ENCODE peak calls at places on chromosomes 11 and 22, in eight cellular contexts. E is iris pigment epithelial cell, L is right atrium auricular region, T is lung, P is fibroblast of mammary gland, K is activated T-cell treated with anti-CD3 and anti-CD28 coated beads for 1 hour, W is psoas muscle, C is A673. N is an unnamed sample.

GRCh38 chr11:15113381-15113780 is 1.3 kb upstream of the INSC start:
- DNase-seq in T (no peak), K (no peak), W (no peak), E (no peak), L (no peak), P (no peak), C (no peak), N (no peak)

GRCh38 chr22:46737105-46737975 is 712 bp downstream of the CERK start:
- DNase-seq in L (no peak), K (peak; percentile 17), C (peak; percentile 56), T (no peak), P (peak; percentile 46), W (peak; percentile 70), E (peak; percentile 54), N (peak; percentile 48)

GRCh38 chr11:130710442-130711101 is 205.7 kb downstream of the SNX19 start:
- DNase-seq in C (no peak), T (no peak), P (peak; percentile 16), W (peak; percentile 62), E (no peak), L (no peak), K (no peak), N (peak; percentile 52)

GRCh38 chr22:17518379-17518778 is 44.9 kb upstream of the SLC25A18 start:
- DNase-seq in C (no peak), T (no peak), W (no peak), P (no peak), K (no peak), L (no peak), E (no peak), N (no peak)

GRCh38 chr22:37731804-37732471 is 35.1 kb downstream of the TRIOBP start:
- DNase-seq in L (no peak), W (no peak), E (no peak), C (no peak), K (no peak), T (no peak), P (no peak), N (no peak)

GRCh38 chr11:57154718-57155117 is 27.0 kb upstream of the LRRC55 start:
- DNase-seq in P (peak; percentile 7), E (no peak), K (no peak), L (no peak), W (no peak), T (no peak), C (no peak), N (no peak)

GRCh38 chr11:9884601-9885000 is 220.7 kb downstream of the SWAP70 start:
- DNase-seq in K (no peak), E (no peak), P (no peak), W (no peak), T (no peak), C (no peak), L (no peak), N (no peak)

GRCh38 chr11:129935723-129936122 is 40.3 kb upstream of the NFRKB start:
- DNase-seq in W (no peak), T (no peak), L (no peak), E (no peak), P (no peak), K (no peak), C (no peak), N (no peak)

GRCh38 chr22:45731798-45732495 is 60.3 kb downstream of the ATXN10 start:
- DNase-seq in K (no peak), C (peak; percentile 13), P (peak; percentile 55), E (peak; percentile 42), L (no peak), W (no peak), T (no peak), N (peak; percentile 51)

GRCh38 chr22:25362215-25362882 is 142.9 kb downstream of the CRYBB2 start:
- DNase-seq in P (peak; percentile 35), T (peak; percentile 59), K (peak; percentile 67), E (peak; percentile 31), W (peak; percentile 79), C (peak; percentile 67), L (no peak), N (peak; percentile 54)

GRCh38 chr11:129259950-129260349 is 67.8 kb upstream of the ARHGAP32 start:
- DNase-seq in L (no peak), W (no peak), T (no peak), P (no peak), C (no peak), K (no peak), E (no peak), N (no peak)

GRCh38 chr22:35335936-35336781 is 36.5 kb downstream of the TOM1 start:
- DNase-seq in L (no peak), W (no peak), T (no peak), C (no peak), P (no peak), K (no peak), E (peak; percentile 31), N (no peak)

GRCh38 chr11:86596861-86597632 is 75.4 kb downstream of the ME3 start:
- DNase-seq in K (no peak), C (no peak), W (no peak), E (peak; percentile 29), P (no peak), T (no peak), L (no peak), N (peak; percentile 90)

GRCh38 chr11:113670149-113670829 is 35.8 kb downstream of the TMPRSS5 start:
- DNase-seq in E (no peak), C (no peak), P (no peak), L (no peak), K (no peak), W (no peak), T (no peak), N (no peak)

GRCh38 chr11:11313426-11313825 is 39.6 kb downstream of the CSNK2A3 start:
- DNase-seq in P (peak; percentile 66), K (no peak), L (peak; percentile 62), C (peak; percentile 14), E (peak; percentile 50), W (no peak), T (peak; percentile 55), N (peak; percentile 43)

GRCh38 chr11:128290106-128290840 is 297.1 kb downstream of the ETS1 start:
- DNase-seq in C (peak; percentile 65), K (peak; percentile 35), W (peak; percentile 59), P (peak; percentile 88), E (peak; percentile 90), L (peak; percentile 63), T (peak; percentile 60), N (peak; percentile 90)

GRCh38 chr22:24437091-24437490 is 9.7 kb downstream of the ADORA2A start:
- DNase-seq in L (no peak), P (no peak), C (no peak), W (no peak), T (no peak), E (no peak), K (no peak), N (no peak)

GRCh38 chr22:42856865-42857704 is at the start of gene ARFGAP3:
- DNase-seq in W (peak; percentile 97), L (peak; percentile 91), T (peak; percentile 93), P (peak; percentile 87), E (peak; percentile 93), K (peak; percentile 93), C (peak; percentile 94), N (peak; percentile 96)

GRCh38 chr11:66367561-66368312 is 3.8 kb downstream of the SLC29A2 start:
- DNase-seq in L (no peak), E (no peak), K (no peak), C (no peak), P (no peak), W (peak; percentile 42), T (no peak), N (no peak)

GRCh38 chr11:27933992-27934829 is 173.7 kb downstream of the KIF18A start:
- DNase-seq in K (no peak), L (no peak), T (no peak), W (no peak), P (peak; percentile 89), E (peak; percentile 97), C (peak; percentile 59), N (peak; percentile 90)

GRCh38 chr11:1669546-1670218 is 27.3 kb upstream of the KRTAP5-6 start:
- DNase-seq in P (no peak), W (no peak), K (no peak), L (no peak), C (no peak), E (no peak), T (no peak), N (no peak)

GRCh38 chr11:6326980-6327379 is 6.7 kb upstream of the CAVIN3 start:
- DNase-seq in C (no peak), K (no peak), P (no peak), T (no peak), W (no peak), E (no peak), L (no peak), N (no peak)

GRCh38 chr11:102306048-102306575 is 11.2 kb upstream of the BIRC3 start:
- DNase-seq in K (no peak), T (peak; percentile 81), W (no peak), L (no peak), P (no peak), E (no peak), C (no peak), N (no peak)

GRCh38 chr11:65132988-65133700 is 1.2 kb downstream of the SYVN1 start:
- DNase-seq in W (no peak), L (no peak), C (no peak), T (peak; percentile 79), P (no peak), E (no peak), K (no peak), N (no peak)